ENCODE peak calls at places on chromosomes 11 and 22, in eight cellular contexts. One of them, this sample, is unnamed.

GRCh38 chr11:115980747-115981475 is 476.7 kb upstream of the CADM1 start:
- DNase-seq in stimulated activated CD4-positive, alpha-beta T cell treated with anti-CD3 and anti-CD28 coated beads, Interleukin-15, amount 100 ng/mL, for 1 hour: no peak
- DNase-seq in upper lobe of right lung: no peak
- DNase-seq in activated T-cell treated with anti-CD3 and anti-CD28 coated beads, Interleukin-2, amount 50 U/mL, for 24 hours: no peak
- DNase-seq in BE2C: no peak
- DNase-seq in sigmoid colon: no peak
- DNase-seq in activated CD4-positive, CD25-positive, alpha-beta regulatory T cell: no peak
- DNase-seq in nephron progenitor cell: no peak
- DNase-seq in this sample: no peak

GRCh38 chr11:46238967-46239800 is 38.3 kb upstream of the CREB3L1 start:
- DNase-seq in stimulated activated CD4-positive, alpha-beta T cell treated with anti-CD3 and anti-CD28 coated beads, Interleukin-15, amount 100 ng/mL, for 1 hour: peak; percentile 75
- DNase-seq in upper lobe of right lung: peak; percentile 93
- DNase-seq in activated T-cell treated with anti-CD3 and anti-CD28 coated beads, Interleukin-2, amount 50 U/mL, for 24 hours: peak; percentile 91
- DNase-seq in BE2C: peak; percentile 79
- DNase-seq in sigmoid colon: peak; percentile 94
- DNase-seq in activated CD4-positive, CD25-positive, alpha-beta regulatory T cell: peak; percentile 65
- DNase-seq in nephron progenitor cell: peak; percentile 93
- DNase-seq in this sample: peak; percentile 98

GRCh38 chr22:39207141-39208012 is 37.4 kb downstream of the PDGFB start:
- DNase-seq in stimulated activated CD4-positive, alpha-beta T cell treated with anti-CD3 and anti-CD28 coated beads, Interleukin-15, amount 100 ng/mL, for 1 hour: no peak
- DNase-seq in upper lobe of right lung: peak; percentile 48
- DNase-seq in activated T-cell treated with anti-CD3 and anti-CD28 coated beads, Interleukin-2, amount 50 U/mL, for 24 hours: peak; percentile 32
- DNase-seq in BE2C: no peak
- DNase-seq in sigmoid colon: peak; percentile 58
- DNase-seq in activated CD4-positive, CD25-positive, alpha-beta regulatory T cell: no peak
- DNase-seq in nephron progenitor cell: no peak
- DNase-seq in this sample: peak; percentile 56

GRCh38 chr11:7512525-7513209 is 1.1 kb upstream of the PPFIBP2 start:
- DNase-seq in stimulated activated CD4-positive, alpha-beta T cell treated with anti-CD3 and anti-CD28 coated beads, Interleukin-15, amount 100 ng/mL, for 1 hour: no peak
- DNase-seq in upper lobe of right lung: peak; percentile 85
- DNase-seq in activated T-cell treated with anti-CD3 and anti-CD28 coated beads, Interleukin-2, amount 50 U/mL, for 24 hours: no peak
- DNase-seq in BE2C: peak; percentile 15
- DNase-seq in sigmoid colon: peak; percentile 89
- DNase-seq in activated CD4-positive, CD25-positive, alpha-beta regulatory T cell: no peak
- DNase-seq in nephron progenitor cell: peak; percentile 38
- DNase-seq in this sample: peak; percentile 59

GRCh38 chr11:3050386-3051325 is 6.6 kb downstream of the CARS1 start:
- DNase-seq in stimulated activated CD4-positive, alpha-beta T cell treated with anti-CD3 and anti-CD28 coated beads, Interleukin-15, amount 100 ng/mL, for 1 hour: no peak
- DNase-seq in upper lobe of right lung: no peak
- DNase-seq in activated T-cell treated with anti-CD3 and anti-CD28 coated beads, Interleukin-2, amount 50 U/mL, for 24 hours: no peak
- DNase-seq in BE2C: no peak
- DNase-seq in sigmoid colon: no peak
- DNase-seq in activated CD4-positive, CD25-positive, alpha-beta regulatory T cell: no peak
- DNase-seq in nephron progenitor cell: no peak
- DNase-seq in this sample: no peak

GRCh38 chr11:65903068-65903481 is 2.9 kb upstream of the FOSL1 start:
- DNase-seq in stimulated activated CD4-positive, alpha-beta T cell treated with anti-CD3 and anti-CD28 coated beads, Interleukin-15, amount 100 ng/mL, for 1 hour: no peak
- DNase-seq in upper lobe of right lung: no peak
- DNase-seq in activated T-cell treated with anti-CD3 and anti-CD28 coated beads, Interleukin-2, amount 50 U/mL, for 24 hours: no peak
- DNase-seq in BE2C: no peak
- DNase-seq in sigmoid colon: no peak
- DNase-seq in activated CD4-positive, CD25-positive, alpha-beta regulatory T cell: no peak
- DNase-seq in nephron progenitor cell: no peak
- DNase-seq in this sample: peak; percentile 85

GRCh38 chr11:44365616-44366015 is 55.7 kb upstream of the ALX4 start:
- DNase-seq in stimulated activated CD4-positive, alpha-beta T cell treated with anti-CD3 and anti-CD28 coated beads, Interleukin-15, amount 100 ng/mL, for 1 hour: no peak
- DNase-seq in upper lobe of right lung: no peak
- DNase-seq in activated T-cell treated with anti-CD3 and anti-CD28 coated beads, Interleukin-2, amount 50 U/mL, for 24 hours: no peak
- DNase-seq in BE2C: no peak
- DNase-seq in sigmoid colon: no peak
- DNase-seq in activated CD4-positive, CD25-positive, alpha-beta regulatory T cell: no peak
- DNase-seq in nephron progenitor cell: no peak
- DNase-seq in this sample: no peak

GRCh38 chr11:110196884-110197420 is 99.5 kb downstream of the RDX start:
- DNase-seq in stimulated activated CD4-positive, alpha-beta T cell treated with anti-CD3 and anti-CD28 coated beads, Interleukin-15, amount 100 ng/mL, for 1 hour: no peak
- DNase-seq in upper lobe of right lung: no peak
- DNase-seq in activated T-cell treated with anti-CD3 and anti-CD28 coated beads, Interleukin-2, amount 50 U/mL, for 24 hours: no peak
- DNase-seq in BE2C: no peak
- DNase-seq in sigmoid colon: no peak
- DNase-seq in activated CD4-positive, CD25-positive, alpha-beta regulatory T cell: no peak
- DNase-seq in nephron progenitor cell: no peak
- DNase-seq in this sample: peak; percentile 12